ENCODE peak calls at places on chromosomes 7 and 10, in seven cellular contexts. C is DND-41, J is fibroblast of lung, W is PC-3, Z is Karpas-422, V is HCT116, H is PC-9. Y is an unnamed sample. For H3K79me2, the result is how much of the 10 kb centered on the place peaks cover.

GRCh38 chr7:7399707-7400106 is 136.0 kb downstream of the COL28A1 start:
- DNase-seq in C (no peak), J (no peak), W (no peak), Z (no peak), V (no peak), H (no peak), Y (peak)

GRCh38 chr10:126177414-126178030 is 210.8 kb downstream of the ADAM12 start:
- DNase-seq in C (no peak), J (no peak), W (no peak), Z (no peak), V (no peak), H (no peak), Y (peak)

GRCh38 chr10:52558090-52558489 is 214.5 kb downstream of the MBL2 start:
- DNase-seq in C (no peak), J (no peak), W (no peak), Z (no peak), V (no peak), H (no peak), Y (no peak)

GRCh38 chr7:4209126-4209525 is 473.0 kb upstream of the FOXK1 start:
- DNase-seq in C (no peak), J (no peak), W (no peak), Z (no peak), V (no peak), H (no peak), Y (no peak)

GRCh38 chr10:114684822-114685209 is 26.7 kb upstream of the ABLIM1 start:
- DNase-seq in C (no peak), J (peak), W (peak), Z (no peak), V (no peak), H (no peak), Y (peak)

GRCh38 chr7:15582773-15583172 is 21.0 kb upstream of the AGMO start:
- DNase-seq in C (no peak), J (peak), W (no peak), Z (no peak), V (no peak), H (no peak), Y (no peak)

GRCh38 chr7:94395141-94396041 is 696 bp downstream of the COL1A2 start:
- DNase-seq in C (peak), J (peak), W (peak), Z (peak), V (peak), H (no peak), Y (peak)

GRCh38 chr7:112646787-112647186 is 143.4 kb downstream of the TMEM168 start:
- DNase-seq in C (no peak), J (no peak), W (no peak), Z (no peak), V (no peak), H (no peak), Y (no peak)

GRCh38 chr10:49205206-49205605 is 17.0 kb upstream of the TMEM273 start:
- DNase-seq in C (no peak), J (no peak), W (no peak), Z (no peak), V (no peak), H (no peak), Y (no peak)

GRCh38 chr7:47314728-47315601 is 266.9 kb downstream of the TNS3 start:
- DNase-seq in C (no peak), J (peak), W (no peak), Z (no peak), V (no peak), H (no peak), Y (peak)

GRCh38 chr7:51774178-51774577 is 457.6 kb upstream of the COBL start:
- DNase-seq in C (no peak), J (no peak), W (no peak), Z (no peak), V (no peak), H (no peak), Y (no peak)

GRCh38 chr10:100687143-100687953 is 58.0 kb upstream of the PAX2 start:
- DNase-seq in C (peak), J (no peak), W (no peak), Z (no peak), V (no peak), H (no peak), Y (no peak)

GRCh38 chr7:103766630-103767029 is 222.8 kb downstream of the RELN start:
- DNase-seq in C (no peak), J (peak), W (no peak), Z (no peak), V (no peak), H (no peak), Y (no peak)

GRCh38 chr7:133545613-133546012 is 292.7 kb downstream of the EXOC4 start:
- DNase-seq in C (no peak), J (peak), W (peak), Z (no peak), V (no peak), H (no peak), Y (peak)

GRCh38 chr10:113030453-113030852 is 80.4 kb downstream of the TCF7L2 start:
- DNase-seq in C (no peak), J (no peak), W (no peak), Z (no peak), V (no peak), H (no peak), Y (peak)

GRCh38 chr10:63164045-63164722 is 31.1 kb downstream of the NRBF2 start:
- DNase-seq in C (no peak), J (peak), W (peak), Z (no peak), V (no peak), H (no peak), Y (no peak)

GRCh38 chr10:98332623-98333269 is 64.8 kb upstream of the LOXL4 start:
- DNase-seq in C (no peak), J (peak), W (peak), Z (no peak), V (no peak), H (no peak), Y (no peak)

GRCh38 chr7:158682456-158682855 is 22.1 kb downstream of the NCAPG2 start:
- DNase-seq in C (no peak), J (peak), W (no peak), Z (no peak), V (no peak), H (no peak), Y (no peak)

GRCh38 chr10:96973809-96974208 is 141.7 kb downstream of the LCOR start:
- DNase-seq in C (no peak), J (no peak), W (no peak), Z (no peak), V (no peak), H (no peak), Y (no peak)

GRCh38 chr7:81331061-81332018 is 412.5 kb upstream of the SEMA3C start:
- DNase-seq in C (no peak), J (no peak), W (no peak), Z (no peak), V (no peak), H (no peak), Y (peak)

GRCh38 chr7:44403775-44404174 is 78.4 kb upstream of the CAMK2B start:
- DNase-seq in C (no peak), J (no peak), W (no peak), Z (no peak), V (no peak), H (no peak), Y (no peak)

GRCh38 chr10:86357041-86357440 is 9.6 kb downstream of the GRID1 start:
- DNase-seq in C (no peak), J (no peak), W (no peak), Z (no peak), V (no peak), H (no peak), Y (no peak)

GRCh38 chr10:70518695-70519094 is 40.1 kb downstream of the PALD1 start:
- DNase-seq in C (no peak), J (no peak), W (peak), Z (no peak), V (no peak), H (no peak), Y (peak)
- H3K79me2 ChIP-seq in C (under half), J (under half), W (under half), Z (half or more), V (under half), H (under half), Y (under half)

GRCh38 chr7:50663396-50664102 is 98.3 kb upstream of the DDC start:
- DNase-seq in C (no peak), J (no peak), W (no peak), Z (no peak), V (no peak), H (no peak), Y (no peak)
- H2AFZ ChIP-seq in C (no peak), J (no peak), W (no peak), Z (no peak), V (no peak), H (no peak), Y (no peak)

GRCh38 chr10:19713800-19714525 is 102.3 kb upstream of the PLXDC2 start:
- DNase-seq in C (no peak), J (no peak), W (no peak), Z (no peak), V (no peak), H (no peak), Y (no peak)

GRCh38 chr10:19724287-19724686 is 91.9 kb upstream of the PLXDC2 start:
- DNase-seq in C (no peak), J (no peak), W (no peak), Z (no peak), V (no peak), H (no peak), Y (no peak)

GRCh38 chr10:19719320-19719719 is 96.9 kb upstream of the PLXDC2 start:
- DNase-seq in C (no peak), J (peak), W (peak), Z (no peak), V (no peak), H (no peak), Y (peak)
- H3K27ac ChIP-seq in C (no peak), J (no peak), W (no peak), Z (no peak), V (no peak), H (no peak), Y (no peak)

GRCh38 chr10:61986357-61986756 is 84.9 kb downstream of the ARID5B start:
- DNase-seq in C (no peak), J (no peak), W (no peak), Z (no peak), V (no peak), H (no peak), Y (no peak)

GRCh38 chr10:61985715-61986114 is 84.2 kb downstream of the ARID5B start:
- DNase-seq in C (no peak), J (no peak), W (no peak), Z (no peak), V (no peak), H (no peak), Y (no peak)

GRCh38 chr10:61978965-61979364 is 77.5 kb downstream of the ARID5B start:
- DNase-seq in C (no peak), J (no peak), W (peak), Z (no peak), V (no peak), H (no peak), Y (no peak)

GRCh38 chr10:61984803-61985418 is 83.4 kb downstream of the ARID5B start:
- DNase-seq in C (no peak), J (no peak), W (no peak), Z (no peak), V (no peak), H (no peak), Y (no peak)

GRCh38 chr10:61981460-61981859 is 80.0 kb downstream of the ARID5B start:
- DNase-seq in C (no peak), J (no peak), W (peak), Z (no peak), V (no peak), H (peak), Y (no peak)
- H3K79me2 ChIP-seq in C (under half), J (under half), W (under half), Z (under half), V (under half), H (under half), Y (under half)